ENCODE peak calls at places on chromosomes 3 and 15, in seven cellular contexts. D is dorsolateral prefrontal cortex, X is substantia nigra, E is HEK293T, R is AG08395, Z is right cardiac atrium, S is iPS-NIHi11. N is an unnamed sample.

GRCh38 chr15:77839431-77839830 is 206.7 kb upstream of the LINGO1 start:
- DNase-seq in S (no peak), D (no peak), R (no peak), X (no peak), E (no peak), Z (no peak), N (no peak)

GRCh38 chr3:2653706-2654105 is 456.5 kb downstream of the IL5RA start:
- DNase-seq in R (no peak), D (no peak), X (no peak), S (no peak), E (no peak), Z (no peak), N (no peak)

GRCh38 chr3:55012091-55012490 is 84.2 kb upstream of the LRTM1 start:
- DNase-seq in Z (no peak), R (no peak), S (no peak), E (no peak), X (no peak), D (no peak), N (no peak)

GRCh38 chr3:197154-197855 is 742 bp downstream of the CHL1 start:
- DNase-seq in R (no peak), E (no peak), Z (peak; percentile 70), D (no peak), S (peak; percentile 4), X (peak; percentile 28), N (peak; percentile 70)

GRCh38 chr3:4778119-4778518 is 201.1 kb upstream of the BHLHE40 start:
- DNase-seq in X (no peak), D (no peak), Z (no peak), S (no peak), E (no peak), R (no peak), N (no peak)

GRCh38 chr3:64865872-64866588 is 178.2 kb upstream of the ADAMTS9 start:
- DNase-seq in E (no peak), Z (no peak), R (no peak), D (no peak), X (no peak), S (no peak), N (no peak)

GRCh38 chr3:128353361-128353965 is 113.2 kb downstream of the DNAJB8 start:
- DNase-seq in X (no peak), E (no peak), Z (no peak), S (no peak), D (no peak), R (no peak), N (no peak)

GRCh38 chr3:117734431-117734830 is 1024.9 kb downstream of the TUSC7 start:
- DNase-seq in X (no peak), R (no peak), E (no peak), D (no peak), S (no peak), Z (no peak), N (no peak)

GRCh38 chr3:187368251-187368733 is at the start of gene RTP4:
- DNase-seq in E (no peak), R (peak; percentile 46), X (peak; percentile 5), Z (no peak), D (no peak), S (no peak), N (no peak)

GRCh38 chr3:147410518-147411234 is 1.5 kb downstream of the ZIC1 start:
- DNase-seq in D (no peak), E (no peak), R (no peak), X (no peak), S (no peak), Z (no peak), N (no peak)

GRCh38 chr3:99108508-99108907 is 207.0 kb upstream of the DCBLD2 start:
- DNase-seq in S (no peak), D (no peak), R (peak; percentile 83), X (no peak), Z (no peak), E (no peak), N (no peak)

GRCh38 chr3:62159693-62160092 is 213.7 kb downstream of the FEZF2 start:
- DNase-seq in S (no peak), E (no peak), D (no peak), R (peak; percentile 82), X (no peak), Z (peak; percentile 91), N (no peak)

GRCh38 chr3:12394516-12395271 is 89.6 kb upstream of the TSEN2 start:
- DNase-seq in S (no peak), R (no peak), E (no peak), D (no peak), X (no peak), Z (no peak), N (no peak)

N was measured in hypothalamus.